ENCODE peak calls at places on chromosome 19, in nine cellular contexts. R is HS-5, A is NCI-H1092, P is psoas muscle, Z is suprapubic skin, J is AG09319, L is HuH-7.5, N is AG09309, F is NCI-H187. D is an unnamed sample.

GRCh38 chr19:19776206-19777008 is 43.5 kb upstream of the ZNF14 start:
- DNase-seq in R (peak), A (peak), P (peak), Z (peak), J (peak), L (peak), N (peak), F (peak), D (peak)

GRCh38 chr19:17049711-17050280 is 23.2 kb upstream of the CPAMD8 start:
- DNase-seq in R (no peak), A (no peak), P (no peak), Z (no peak), J (no peak), L (no peak), N (peak), F (no peak), D (no peak)

GRCh38 chr19:16247353-16248182 is 49.9 kb downstream of the AP1M1 start:
- DNase-seq in R (peak), A (peak), P (peak), Z (peak), J (peak), L (peak), N (no peak), F (no peak), D (peak)

GRCh38 chr19:19591133-19591825 is 27.2 kb downstream of the PBX4 start:
- DNase-seq in R (peak), A (no peak), P (no peak), Z (no peak), J (peak), L (no peak), N (peak), F (no peak), D (no peak)

GRCh38 chr19:21439372-21439771 is 42.4 kb downstream of the ZNF493 start:
- DNase-seq in R (no peak), A (no peak), P (no peak), Z (no peak), J (no peak), L (no peak), N (no peak), F (no peak), D (no peak)

GRCh38 chr19:11554160-11554559 is 4.9 kb downstream of the ELOF1 start:
- DNase-seq in R (no peak), A (no peak), P (no peak), Z (no peak), J (no peak), L (no peak), N (no peak), F (no peak), D (no peak)

GRCh38 chr19:1261512-1261862 is 7.6 kb upstream of the CIRBP start:
- DNase-seq in R (no peak), A (no peak), P (peak), Z (no peak), J (no peak), L (no peak), N (no peak), F (no peak), D (no peak)

GRCh38 chr19:19655641-19656343 is 7.7 kb downstream of the ATP13A1 start:
- DNase-seq in R (no peak), A (no peak), P (peak), Z (peak), J (no peak), L (no peak), N (no peak), F (no peak), D (no peak)

GRCh38 chr19:50975766-50976165 is 6.4 kb upstream of the KLK6 start:
- DNase-seq in R (no peak), A (no peak), P (no peak), Z (no peak), J (no peak), L (peak), N (no peak), F (no peak), D (no peak)

GRCh38 chr19:13441810-13442512 is 64.3 kb downstream of the CACNA1A start:
- DNase-seq in R (no peak), A (no peak), P (no peak), Z (no peak), J (no peak), L (peak), N (no peak), F (no peak), D (no peak)

GRCh38 chr19:3670796-3671679 is 29.2 kb downstream of the PIP5K1C start:
- DNase-seq in R (no peak), A (no peak), P (peak), Z (peak), J (peak), L (no peak), N (no peak), F (no peak), D (no peak)

GRCh38 chr19:35995655-35995993 is 636 bp downstream of the SDHAF1 start:
- DNase-seq in R (no peak), A (no peak), P (peak), Z (no peak), J (no peak), L (peak), N (no peak), F (no peak), D (no peak)

GRCh38 chr19:38270587-38271167 is 6.3 kb downstream of the SPINT2 start:
- DNase-seq in R (no peak), A (no peak), P (no peak), Z (no peak), J (no peak), L (no peak), N (no peak), F (no peak), D (no peak)

GRCh38 chr19:55390461-55390880 is 4.7 kb downstream of the RPL28 start:
- DNase-seq in R (no peak), A (no peak), P (no peak), Z (no peak), J (no peak), L (no peak), N (no peak), F (no peak), D (no peak)

GRCh38 chr19:18833849-18834643 is 2.3 kb downstream of the UPF1 start:
- DNase-seq in R (no peak), A (no peak), P (no peak), Z (no peak), J (no peak), L (peak), N (no peak), F (no peak), D (no peak)

GRCh38 chr19:7010722-7011593 is 10.3 kb downstream of the MBD3L2B start:
- DNase-seq in R (no peak), A (no peak), P (no peak), Z (no peak), J (no peak), L (no peak), N (no peak), F (no peak), D (no peak)

GRCh38 chr19:37914908-37915307 is 7.9 kb downstream of the SIPA1L3 start:
- DNase-seq in R (no peak), A (no peak), P (no peak), Z (no peak), J (no peak), L (no peak), N (no peak), F (no peak), D (no peak)

GRCh38 chr19:41223431-41224234 is 4.6 kb downstream of the AXL start:
- DNase-seq in R (peak), A (no peak), P (peak), Z (no peak), J (no peak), L (no peak), N (peak), F (no peak), D (no peak)

GRCh38 chr19:32396046-32396652 is 9.4 kb upstream of the DPY19L3 start:
- DNase-seq in R (no peak), A (no peak), P (no peak), Z (no peak), J (no peak), L (no peak), N (no peak), F (no peak), D (no peak)

GRCh38 chr19:54883228-54883627 is 9.2 kb downstream of the FCAR start:
- DNase-seq in R (no peak), A (no peak), P (no peak), Z (no peak), J (no peak), L (no peak), N (no peak), F (no peak), D (no peak)

GRCh38 chr19:45423589-45424190 is at the start of gene ERCC1:
- DNase-seq in R (peak), A (peak), P (peak), Z (no peak), J (peak), L (peak), N (peak), F (peak), D (peak)

GRCh38 chr19:10612515-10613119 is 12.7 kb upstream of the SLC44A2 start:
- DNase-seq in R (no peak), A (no peak), P (peak), Z (no peak), J (no peak), L (no peak), N (no peak), F (no peak), D (no peak)

GRCh38 chr19:52270266-52270885 is 989 bp downstream of the ZNF766 start:
- DNase-seq in R (no peak), A (no peak), P (no peak), Z (peak), J (no peak), L (no peak), N (no peak), F (no peak), D (no peak)

GRCh38 chr19:41156207-41156606 is 36.8 kb upstream of the CYP2S1 start:
- DNase-seq in R (no peak), A (no peak), P (no peak), Z (no peak), J (no peak), L (no peak), N (no peak), F (no peak), D (no peak)

GRCh38 chr19:41302624-41303351 is 7.2 kb upstream of the CCDC97 start:
- DNase-seq in R (no peak), A (no peak), P (no peak), Z (peak), J (no peak), L (no peak), N (no peak), F (no peak), D (no peak)

GRCh38 chr19:40804783-40805242 is 5.8 kb downstream of the EGLN2 start:
- DNase-seq in R (no peak), A (no peak), P (no peak), Z (no peak), J (no peak), L (no peak), N (no peak), F (no peak), D (no peak)

GRCh38 chr19:29515233-29515619 is 10.6 kb upstream of the VSTM2B start:
- DNase-seq in R (no peak), A (no peak), P (no peak), Z (no peak), J (no peak), L (no peak), N (no peak), F (no peak), D (no peak)

GRCh38 chr19:30719991-30720329 is 347.8 kb downstream of the ZNF536 start:
- DNase-seq in R (no peak), A (no peak), P (peak), Z (no peak), J (no peak), L (no peak), N (no peak), F (no peak), D (no peak)

GRCh38 chr19:18908917-18909619 is 10.1 kb downstream of the COPE start:
- DNase-seq in R (no peak), A (no peak), P (no peak), Z (peak), J (no peak), L (no peak), N (no peak), F (no peak), D (no peak)

D was measured in DMS 273 treated with DMSO at 0.1 percent for 48 hours.